ENCODE peak calls at places on chromosomes 7 and 10, in six cellular contexts. S is heart right ventricle, W is kidney, P is sigmoid colon, H is PC-3, N is RWPE1. O is an unnamed sample.
A peak's percentile ranks its signal among the peaks of the same experiment; 100 is the strongest.

GRCh38 chr10:28219241-28219640 is 83.6 kb downstream of the MPP7 start:
- DNase-seq in S (no peak), W (no peak), P (no peak), H (peak; percentile 29), N (no peak), O (no peak)

GRCh38 chr7:43454936-43455518 is 127.9 kb upstream of the STK17A start:
- DNase-seq in S (no peak), W (no peak), P (no peak), H (peak; percentile 66), N (peak; percentile 69), O (no peak)

GRCh38 chr7:74515276-74515675 is 61.6 kb downstream of the GTF2IRD1 start:
- DNase-seq in S (no peak), W (no peak), P (no peak), H (no peak), N (no peak), O (no peak)

GRCh38 chr7:3862774-3863173 is 561.7 kb downstream of the SDK1 start:
- DNase-seq in S (no peak), W (no peak), P (no peak), H (no peak), N (no peak), O (no peak)

GRCh38 chr7:926061-927030 is 28.1 kb downstream of the ADAP1 start:
- DNase-seq in S (no peak), W (peak; percentile 74), P (peak; percentile 64), H (no peak), N (no peak), O (no peak)

GRCh38 chr7:14137676-14138075 is 148.2 kb upstream of the ETV1 start:
- DNase-seq in S (no peak), W (no peak), P (no peak), H (peak; percentile 33), N (no peak), O (no peak)

GRCh38 chr10:54800677-54801480 is at the start of gene PCDH15:
- DNase-seq in S (no peak), W (peak; percentile 16), P (no peak), H (peak; percentile 80), N (peak; percentile 7), O (no peak)

GRCh38 chr10:8637640-8638039 is 583.2 kb downstream of the GATA3 start:
- DNase-seq in S (no peak), W (no peak), P (no peak), H (no peak), N (no peak), O (no peak)

GRCh38 chr10:78286675-78287074 is 253.0 kb downstream of the RPS24 start:
- DNase-seq in S (no peak), W (no peak), P (no peak), H (no peak), N (no peak), O (no peak)

GRCh38 chr10:25393621-25394020 is 218.8 kb downstream of the GPR158 start:
- DNase-seq in S (no peak), W (no peak), P (no peak), H (no peak), N (no peak), O (no peak)

GRCh38 chr7:65449505-65449852 is 75.8 kb downstream of the ZNF92 start:
- DNase-seq in S (no peak), W (no peak), P (no peak), H (peak; percentile 71), N (no peak), O (no peak)

GRCh38 chr10:50624866-50625491 is 1.2 kb upstream of the SGMS1 start:
- DNase-seq in S (peak; percentile 61), W (no peak), P (peak; percentile 86), H (peak; percentile 93), N (peak; percentile 58), O (peak; percentile 62)

GRCh38 chr10:50622497-50623298 is 1.1 kb downstream of the SGMS1 start:
- DNase-seq in S (peak; percentile 57), W (peak; percentile 87), P (peak; percentile 81), H (peak; percentile 73), N (peak; percentile 44), O (peak; percentile 22)

GRCh38 chr10:50621981-50622496 is 1.7 kb downstream of the SGMS1 start:
- DNase-seq in S (peak; percentile 94), W (peak; percentile 98), P (peak; percentile 99), H (peak; percentile 100), N (peak; percentile 90), O (peak; percentile 46)

GRCh38 chr10:50624154-50624865 is 554 bp upstream of the SGMS1 start:
- DNase-seq in S (peak; percentile 98), W (peak; percentile 99), P (peak; percentile 98), H (peak; percentile 100), N (peak; percentile 91), O (peak; percentile 94)

DNA sequence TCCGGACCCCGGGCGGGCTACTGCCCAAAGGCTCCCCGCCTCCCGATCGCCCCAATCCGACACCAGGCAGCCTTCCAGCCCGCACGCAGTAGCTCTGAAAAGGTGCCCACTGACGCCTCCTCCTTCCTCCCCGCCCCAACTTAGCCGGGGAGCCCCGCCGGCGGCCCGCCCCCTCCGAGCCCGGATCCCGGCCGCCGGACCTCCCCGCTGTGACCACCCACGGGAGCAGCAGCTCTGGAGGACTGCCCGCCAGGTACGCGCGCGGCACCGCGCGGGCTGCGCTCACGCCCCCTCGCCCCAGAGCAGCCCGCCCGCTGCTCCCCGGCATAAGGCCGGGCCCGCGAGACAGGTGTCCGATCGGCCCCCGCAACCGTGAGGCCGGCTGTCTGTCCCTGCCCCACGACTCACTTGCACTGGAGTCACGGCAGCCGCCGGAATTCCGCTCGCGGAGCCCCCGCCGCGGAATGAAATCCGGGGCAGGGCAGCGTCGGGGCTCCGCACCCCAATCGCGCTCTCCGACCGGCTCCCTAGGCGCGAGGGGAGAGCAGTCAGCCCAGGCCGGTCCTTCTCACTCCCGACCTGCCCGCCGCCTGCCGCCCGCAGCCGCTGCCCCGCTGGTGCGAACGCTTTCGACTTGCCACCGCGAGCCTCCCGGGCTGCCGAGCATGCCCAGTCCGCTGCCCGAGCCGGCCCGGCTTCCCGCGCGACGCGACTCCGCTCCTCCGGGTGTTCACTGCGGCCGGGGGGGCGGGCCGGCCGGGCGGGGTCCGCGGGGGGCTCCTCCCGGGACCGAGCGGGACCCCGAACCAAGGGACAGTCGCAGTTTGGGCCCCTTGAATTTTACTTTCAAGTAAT is at the start of gene SGMS1:
- DNase-seq in S (peak; percentile 91), W (peak; percentile 97), P (peak; percentile 92), H (peak; percentile 97), N (peak; percentile 69), O (peak; percentile 71)
- TF ChIP-seq CTCF in S (no peak), W (no peak), P (no peak), H (no peak), N (no peak), O (no peak)

GRCh38 chr10:112446855-112447691 is at the start of the genes VTI1A and ZDHHC6:
- DNase-seq in S (peak; percentile 85), W (peak; percentile 91), P (peak; percentile 90), H (peak; percentile 75), N (peak; percentile 84), O (peak; percentile 70)
- TF ChIP-seq CTCF in S (no peak), W (peak; percentile 16), P (no peak), H (no peak), N (no peak), O (peak; percentile 34)

DNA sequence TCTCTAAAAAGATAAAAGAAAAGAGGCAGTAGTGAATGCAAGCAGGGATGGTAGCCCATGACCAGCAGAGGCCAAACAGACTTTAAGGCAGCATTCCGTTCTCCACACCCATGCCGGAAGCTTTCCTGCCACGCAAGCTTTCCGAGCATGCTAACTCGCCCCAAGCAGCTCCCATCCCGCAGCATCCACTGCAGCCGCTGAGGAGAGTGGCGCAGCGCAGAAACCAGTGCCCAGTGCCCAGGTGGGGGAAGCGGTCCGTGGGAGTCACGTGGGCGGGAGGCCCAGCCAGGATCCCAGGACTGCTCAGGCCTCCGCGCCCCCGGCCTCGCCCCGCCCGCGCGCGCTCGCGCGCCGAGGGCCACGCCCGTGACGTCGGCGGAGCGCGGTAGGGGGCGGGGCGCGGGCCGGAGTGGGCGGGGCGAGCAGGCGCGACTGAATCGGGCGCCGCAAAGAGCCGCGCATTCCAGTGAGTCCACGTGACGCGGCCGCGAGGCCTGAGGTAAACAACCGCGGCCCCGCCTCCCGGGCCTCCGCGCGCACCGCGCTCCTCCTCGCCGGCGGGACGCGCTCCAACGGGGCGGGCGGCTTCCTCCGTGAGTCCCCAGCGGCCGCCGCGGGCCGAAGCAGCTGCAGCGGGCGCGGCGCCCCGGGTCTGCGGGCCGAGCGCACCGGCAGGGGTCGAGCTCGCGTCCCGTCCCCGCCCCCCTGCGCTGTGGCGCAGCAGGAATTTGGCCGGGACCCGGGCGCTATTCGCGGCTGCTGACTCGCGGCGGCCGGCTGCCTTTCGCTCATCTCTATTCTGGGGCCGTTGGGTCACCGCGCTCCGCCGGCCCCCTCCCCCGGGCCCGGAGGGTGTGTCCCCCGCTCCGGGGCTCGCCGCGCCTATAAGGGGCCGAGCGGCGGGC is at the start of gene OTUD1:
- DNase-seq in S (peak; percentile 98), W (peak; percentile 99), P (peak; percentile 98), H (peak; percentile 90), N (peak; percentile 85), O (peak; percentile 93)
- TF ChIP-seq CTCF in S (no peak), W (peak; percentile 19), P (peak; percentile 44), H (no peak), N (no peak), O (peak; percentile 22)

GRCh38 chr10:123141791-123142700 is 5.9 kb upstream of the HMX2 start:
- DNase-seq in S (no peak), W (no peak), P (peak; percentile 40), H (no peak), N (no peak), O (no peak)

GRCh38 chr10:123139165-123139520 is 3.4 kb downstream of the HMX3 start:
- DNase-seq in S (no peak), W (no peak), P (no peak), H (no peak), N (no peak), O (no peak)

GRCh38 chr10:123140164-123140982 is 4.6 kb downstream of the HMX3 start:
- DNase-seq in S (no peak), W (no peak), P (peak; percentile 58), H (no peak), N (no peak), O (no peak)

GRCh38 chr10:123140983-123141390 is 5.2 kb downstream of the HMX3 start:
- DNase-seq in S (no peak), W (no peak), P (peak; percentile 52), H (no peak), N (no peak), O (no peak)

DNA sequence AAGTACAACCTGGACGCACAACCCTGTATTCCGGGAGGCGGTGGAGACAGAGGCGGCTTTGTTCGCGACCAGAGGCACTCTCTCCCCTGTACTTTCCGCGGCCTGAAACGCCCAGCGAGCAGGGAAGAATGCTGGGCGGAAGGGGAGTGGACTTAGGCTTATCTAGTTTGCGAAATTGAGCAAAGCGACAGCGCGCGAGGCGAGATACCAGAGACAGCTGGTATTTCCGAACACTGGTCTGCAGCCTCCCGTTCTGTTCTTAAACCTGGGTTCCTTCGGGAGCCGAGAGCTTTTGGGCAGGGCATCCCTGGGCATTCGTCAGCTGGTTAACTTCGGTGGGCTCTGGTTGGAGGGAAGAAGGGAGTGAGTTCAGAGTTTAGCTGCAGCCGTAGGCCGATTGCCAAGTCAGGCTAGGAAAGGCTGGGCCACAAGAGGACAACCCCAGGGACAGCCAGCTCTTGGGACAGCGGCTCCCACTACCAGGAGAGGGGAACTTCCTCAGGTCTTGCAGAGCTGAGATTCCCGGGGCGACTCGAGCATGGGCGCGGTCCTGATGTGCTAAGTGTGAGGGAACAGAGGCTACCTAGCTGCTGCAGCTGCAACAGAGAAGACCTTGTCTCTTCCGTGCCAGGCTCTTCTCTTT is 3.9 kb downstream of the HMX3 start:
- DNase-seq in S (no peak), W (no peak), P (peak; percentile 52), H (peak; percentile 59), N (no peak), O (no peak)
- TF ChIP-seq CTCF in S (no peak), W (no peak), P (no peak), H (no peak), N (no peak), O (no peak)

O was measured in progenitor cell of endocrine pancreas.